ENCODE peak calls at places on chromosomes 12 and 14, in seven cellular contexts. F is lung; O is activated CD8-positive, alpha-beta memory T cell treated with anti-CD3 and anti-CD28 coated beads, Interleukin-2, amount 50 U/mL, for 4 hours; I is AG04450; Q is NCI-H1092; N is activated gamma-delta T cell treated with anti-CD3 and anti-CD28 coated beads, Interleukin-2, amount 50 U/mL, for 16 hours; R is neuronal stem cell. A is an unnamed sample.

GRCh38 chr12:42145197-42145549 is 499 bp upstream of the GXYLT1 start:
- DNase-seq in R (peak), O (no peak), Q (no peak), N (no peak), F (no peak), I (no peak), A (no peak)

GRCh38 chr14:59221558-59221957 is 33.1 kb downstream of the DAAM1 start:
- DNase-seq in F (no peak), I (no peak), N (no peak), O (no peak), R (no peak), Q (no peak), A (no peak)

GRCh38 chr12:65962921-65963883 is 138.9 kb downstream of the HMGA2 start:
- DNase-seq in I (no peak), F (no peak), O (no peak), R (no peak), N (no peak), Q (no peak), A (no peak)

GRCh38 chr12:19299765-19300164 is 139.5 kb upstream of the AEBP2 start:
- DNase-seq in F (peak), O (no peak), R (no peak), Q (no peak), I (no peak), N (no peak), A (no peak)

GRCh38 chr12:24270965-24271364 is 321.5 kb upstream of the SOX5 start:
- DNase-seq in F (no peak), O (no peak), Q (no peak), I (no peak), N (no peak), R (no peak), A (no peak)

GRCh38 chr12:46160081-46160980 is 108.5 kb downstream of the SLC38A1 start:
- DNase-seq in N (no peak), O (no peak), F (no peak), I (no peak), Q (peak), R (no peak), A (peak)

GRCh38 chr14:60356921-60357550 is 108.0 kb downstream of the PPM1A start:
- DNase-seq in I (no peak), Q (peak), N (no peak), R (peak), O (no peak), F (no peak), A (no peak)

GRCh38 chr12:1605129-1606020 is 11.0 kb upstream of the FBXL14 start:
- DNase-seq in F (peak), Q (peak), I (peak), R (peak), N (peak), O (peak), A (peak)

GRCh38 chr12:44523828-44524227 is 352.3 kb downstream of the NELL2 start:
- DNase-seq in R (no peak), N (no peak), I (no peak), Q (no peak), O (no peak), F (no peak), A (no peak)

GRCh38 chr12:47910486-47910885 is 5.7 kb upstream of the VDR start:
- DNase-seq in N (no peak), R (no peak), O (no peak), Q (no peak), F (no peak), I (no peak), A (peak)

GRCh38 chr14:44505588-44505987 is 1.5 kb downstream of the FSCB start:
- DNase-seq in N (no peak), I (no peak), R (no peak), F (no peak), Q (no peak), O (no peak), A (no peak)

GRCh38 chr12:108253540-108253939 is 85.6 kb downstream of the CMKLR1 start:
- DNase-seq in I (no peak), R (no peak), Q (no peak), F (no peak), O (no peak), N (no peak), A (no peak)

GRCh38 chr14:105337966-105338365 is 23.4 kb downstream of the PACS2 start:
- DNase-seq in O (no peak), N (no peak), Q (no peak), R (no peak), F (no peak), I (no peak), A (no peak)

A was measured in sigmoid colon.